ENCODE peak calls at places on chromosomes 13 and 19, in seven cellular contexts. D, K, Z, Q, J, W and G are unnamed samples.
A peak's percentile ranks its signal among the peaks of the same experiment; 100 is the strongest.

GRCh38 chr19:37980419-37980975 is 73.5 kb downstream of the SIPA1L3 start:
- DNase-seq in D (no peak), K (no peak), Z (no peak), Q (no peak), J (no peak), W (no peak), G (no peak)

GRCh38 chr13:110593430-110594130 is 21.8 kb upstream of the NAXD start:
- DNase-seq in D (peak; percentile 34), K (peak; percentile 76), Z (no peak), Q (peak; percentile 61), J (peak; percentile 39), W (peak; percentile 32), G (no peak)

GRCh38 chr19:3381701-3382372 is 15.5 kb downstream of the NFIC start:
- DNase-seq in D (no peak), K (no peak), Z (no peak), Q (no peak), J (no peak), W (no peak), G (no peak)

GRCh38 chr19:16111909-16112752 is 442 bp downstream of the RAB8A start:
- DNase-seq in D (no peak), K (no peak), Z (no peak), Q (no peak), J (no peak), W (no peak), G (no peak)

GRCh38 chr13:24270639-24271131 is 38.7 kb upstream of the C1QTNF9 start:
- DNase-seq in D (no peak), K (peak; percentile 75), Z (peak; percentile 60), Q (peak; percentile 66), J (peak; percentile 51), W (peak; percentile 18), G (peak; percentile 61)

GRCh38 chr13:103663996-103664395 is 597.8 kb upstream of the SLC10A2 start:
- DNase-seq in D (no peak), K (no peak), Z (no peak), Q (no peak), J (no peak), W (peak; percentile 82), G (no peak)

GRCh38 chr13:40190656-40191100 is 475.8 kb downstream of the FOXO1 start:
- DNase-seq in D (peak; percentile 75), K (peak; percentile 80), Z (no peak), Q (peak; percentile 96), J (peak; percentile 4), W (peak; percentile 94), G (peak; percentile 50)

GRCh38 chr13:98915563-98916348 is 62.1 kb downstream of the DOCK9 start:
- DNase-seq in D (no peak), K (peak; percentile 39), Z (no peak), Q (peak; percentile 22), J (peak; percentile 7), W (peak; percentile 15), G (no peak)

GRCh38 chr13:82070411-82070810 is 1729.5 kb upstream of the SPRY2 start:
- DNase-seq in D (no peak), K (no peak), Z (no peak), Q (no peak), J (no peak), W (no peak), G (no peak)

GRCh38 chr19:13069415-13070369 is 33.0 kb downstream of the LYL1 start:
- DNase-seq in D (no peak), K (no peak), Z (no peak), Q (no peak), J (no peak), W (no peak), G (no peak)

GRCh38 chr19:57192064-57192395 is 730 bp downstream of the ZNF264 start:
- DNase-seq in D (no peak), K (peak; percentile 7), Z (no peak), Q (peak; percentile 29), J (no peak), W (peak; percentile 19), G (no peak)

GRCh38 chr13:26307701-26308100 is 53.8 kb downstream of the CDK8 start:
- DNase-seq in D (no peak), K (no peak), Z (no peak), Q (no peak), J (no peak), W (peak; percentile 48), G (no peak)

GRCh38 chr19:10474962-10475451 is 28.1 kb downstream of the KEAP1 start:
- DNase-seq in D (no peak), K (no peak), Z (no peak), Q (no peak), J (no peak), W (no peak), G (no peak)